ENCODE peak calls at places on chromosomes 12 and 14, in ten cellular contexts. One of them, this sample, is unnamed. For H3K27me3 and H3K36me3, the result is how much of the 10 kb centered on the place peaks cover.

GRCh38 chr14:65972346-65972745 is 513.8 kb upstream of the CCDC196 start:
- DNase-seq in right atrium auricular region: no peak
- DNase-seq in psoas muscle: no peak
- DNase-seq in kidney epithelial cell: no peak
- DNase-seq in suprapubic skin: no peak
- DNase-seq in uterus: no peak
- DNase-seq in stomach: no peak
- DNase-seq in lower lobe of right lung: no peak
- DNase-seq in CD8-positive, alpha-beta memory T cell: no peak
- DNase-seq in GM23338: no peak
- DNase-seq in this sample: no peak

GRCh38 chr12:97276198-97276580 is 186.4 kb upstream of the RMST start:
- DNase-seq in psoas muscle: no peak
- DNase-seq in CD8-positive, alpha-beta memory T cell: no peak
- DNase-seq in GM23338: peak
- DNase-seq in stomach: no peak
- DNase-seq in kidney epithelial cell: no peak
- DNase-seq in lower lobe of right lung: no peak
- DNase-seq in suprapubic skin: no peak
- DNase-seq in right atrium auricular region: no peak
- DNase-seq in uterus: no peak
- DNase-seq in this sample: peak

GRCh38 chr12:119177724-119178380 is 879 bp upstream of the HSPB8 start:
- DNase-seq in kidney epithelial cell: no peak
- DNase-seq in GM23338: no peak
- DNase-seq in uterus: no peak
- DNase-seq in lower lobe of right lung: no peak
- DNase-seq in CD8-positive, alpha-beta memory T cell: no peak
- DNase-seq in suprapubic skin: no peak
- DNase-seq in stomach: no peak
- DNase-seq in psoas muscle: no peak
- DNase-seq in right atrium auricular region: no peak
- DNase-seq in this sample: no peak

GRCh38 chr14:98200621-98201020 is 1071.4 kb downstream of the BCL11B start:
- DNase-seq in right atrium auricular region: no peak
- DNase-seq in CD8-positive, alpha-beta memory T cell: no peak
- DNase-seq in uterus: no peak
- DNase-seq in stomach: no peak
- DNase-seq in lower lobe of right lung: no peak
- DNase-seq in kidney epithelial cell: no peak
- DNase-seq in suprapubic skin: no peak
- DNase-seq in psoas muscle: no peak
- DNase-seq in GM23338: no peak
- DNase-seq in this sample: no peak

GRCh38 chr12:88816201-88816600 is 235.9 kb upstream of the KITLG start:
- DNase-seq in kidney epithelial cell: no peak
- DNase-seq in suprapubic skin: no peak
- DNase-seq in GM23338: no peak
- DNase-seq in psoas muscle: no peak
- DNase-seq in lower lobe of right lung: no peak
- DNase-seq in right atrium auricular region: no peak
- DNase-seq in uterus: no peak
- DNase-seq in stomach: no peak
- DNase-seq in CD8-positive, alpha-beta memory T cell: no peak
- DNase-seq in this sample: no peak

GRCh38 chr12:102885043-102885932 is 31.8 kb downstream of the PAH start:
- DNase-seq in lower lobe of right lung: no peak
- DNase-seq in GM23338: no peak
- DNase-seq in CD8-positive, alpha-beta memory T cell: no peak
- DNase-seq in suprapubic skin: no peak
- DNase-seq in uterus: no peak
- DNase-seq in right atrium auricular region: no peak
- DNase-seq in psoas muscle: no peak
- DNase-seq in kidney epithelial cell: no peak
- DNase-seq in stomach: no peak
- DNase-seq in this sample: no peak

GRCh38 chr12:12803186-12803585 is 10.0 kb upstream of the DDX47 start:
- DNase-seq in GM23338: peak
- DNase-seq in lower lobe of right lung: peak
- DNase-seq in CD8-positive, alpha-beta memory T cell: no peak
- DNase-seq in right atrium auricular region: peak
- DNase-seq in suprapubic skin: no peak
- DNase-seq in uterus: peak
- DNase-seq in psoas muscle: peak
- DNase-seq in kidney epithelial cell: peak
- DNase-seq in stomach: peak
- DNase-seq in this sample: no peak

GRCh38 chr12:64534672-64535199 is 75.6 kb upstream of the RASSF3 start:
- DNase-seq in psoas muscle: no peak
- DNase-seq in lower lobe of right lung: no peak
- DNase-seq in stomach: no peak
- DNase-seq in right atrium auricular region: no peak
- DNase-seq in kidney epithelial cell: no peak
- DNase-seq in GM23338: no peak
- DNase-seq in CD8-positive, alpha-beta memory T cell: no peak
- DNase-seq in uterus: no peak
- DNase-seq in suprapubic skin: no peak
- DNase-seq in this sample: no peak

GRCh38 chr14:90510208-90510607 is 113.4 kb downstream of the CALM1 start:
- DNase-seq in right atrium auricular region: peak
- DNase-seq in lower lobe of right lung: peak
- DNase-seq in suprapubic skin: no peak
- DNase-seq in uterus: no peak
- DNase-seq in GM23338: peak
- DNase-seq in CD8-positive, alpha-beta memory T cell: no peak
- DNase-seq in psoas muscle: no peak
- DNase-seq in kidney epithelial cell: no peak
- DNase-seq in stomach: peak
- DNase-seq in this sample: peak

GRCh38 chr12:64883264-64884163 is 59.1 kb downstream of the TBC1D30 start:
- DNase-seq in right atrium auricular region: no peak
- DNase-seq in uterus: no peak
- DNase-seq in lower lobe of right lung: no peak
- DNase-seq in psoas muscle: no peak
- DNase-seq in suprapubic skin: no peak
- DNase-seq in GM23338: peak
- DNase-seq in stomach: no peak
- DNase-seq in kidney epithelial cell: no peak
- DNase-seq in CD8-positive, alpha-beta memory T cell: no peak
- DNase-seq in this sample: peak

GRCh38 chr12:94263905-94264655 is 115.7 kb downstream of the PLXNC1 start:
- DNase-seq in kidney epithelial cell: no peak
- DNase-seq in right atrium auricular region: no peak
- DNase-seq in CD8-positive, alpha-beta memory T cell: no peak
- DNase-seq in suprapubic skin: peak
- DNase-seq in stomach: no peak
- DNase-seq in uterus: no peak
- DNase-seq in lower lobe of right lung: peak
- DNase-seq in psoas muscle: no peak
- DNase-seq in GM23338: peak
- DNase-seq in this sample: peak

GRCh38 chr12:116601524-116601923 is 42.3 kb downstream of the MAP1LC3B2 start:
- DNase-seq in GM23338: no peak
- DNase-seq in lower lobe of right lung: no peak
- DNase-seq in right atrium auricular region: no peak
- DNase-seq in stomach: no peak
- DNase-seq in CD8-positive, alpha-beta memory T cell: no peak
- DNase-seq in uterus: no peak
- DNase-seq in suprapubic skin: no peak
- DNase-seq in psoas muscle: no peak
- DNase-seq in kidney epithelial cell: no peak
- DNase-seq in this sample: no peak

GRCh38 chr12:57456145-57456700 is 1.1 kb downstream of the INHBE start:
- DNase-seq in kidney epithelial cell: no peak
- DNase-seq in CD8-positive, alpha-beta memory T cell: no peak
- DNase-seq in stomach: no peak
- DNase-seq in GM23338: peak
- DNase-seq in lower lobe of right lung: no peak
- DNase-seq in suprapubic skin: no peak
- DNase-seq in right atrium auricular region: no peak
- DNase-seq in uterus: no peak
- DNase-seq in psoas muscle: no peak
- DNase-seq in this sample: peak

GRCh38 chr14:22252591-22253178 is 336.3 kb downstream of the DAD1 start:
- DNase-seq in lower lobe of right lung: no peak
- DNase-seq in right atrium auricular region: no peak
- DNase-seq in uterus: no peak
- DNase-seq in CD8-positive, alpha-beta memory T cell: no peak
- DNase-seq in stomach: no peak
- DNase-seq in kidney epithelial cell: no peak
- DNase-seq in psoas muscle: no peak
- DNase-seq in suprapubic skin: no peak
- DNase-seq in GM23338: no peak
- DNase-seq in this sample: no peak
- H3K4me3 ChIP-seq in lower lobe of right lung: no peak
- H3K4me3 ChIP-seq in right atrium auricular region: no peak
- H3K4me3 ChIP-seq in uterus: no peak
- H3K4me3 ChIP-seq in CD8-positive, alpha-beta memory T cell: no peak
- H3K4me3 ChIP-seq in stomach: no peak
- H3K4me3 ChIP-seq in kidney epithelial cell: no peak
- H3K4me3 ChIP-seq in psoas muscle: no peak
- H3K4me3 ChIP-seq in suprapubic skin: no peak
- H3K4me3 ChIP-seq in GM23338: no peak
- H3K4me3 ChIP-seq in this sample: no peak

GRCh38 chr12:131350943-131351318 is 360.0 kb upstream of the SFSWAP start:
- DNase-seq in uterus: no peak
- DNase-seq in CD8-positive, alpha-beta memory T cell: no peak
- DNase-seq in GM23338: no peak
- DNase-seq in stomach: no peak
- DNase-seq in right atrium auricular region: no peak
- DNase-seq in lower lobe of right lung: no peak
- DNase-seq in psoas muscle: no peak
- DNase-seq in suprapubic skin: no peak
- DNase-seq in kidney epithelial cell: no peak
- DNase-seq in this sample: peak
- H3K27me3 ChIP-seq in uterus: under half
- H3K27me3 ChIP-seq in CD8-positive, alpha-beta memory T cell: under half
- H3K27me3 ChIP-seq in GM23338: under half
- H3K27me3 ChIP-seq in stomach: under half
- H3K27me3 ChIP-seq in right atrium auricular region: under half
- H3K27me3 ChIP-seq in lower lobe of right lung: under half
- H3K27me3 ChIP-seq in psoas muscle: under half
- H3K27me3 ChIP-seq in suprapubic skin: half or more
- H3K27me3 ChIP-seq in kidney epithelial cell: under half
- H3K27me3 ChIP-seq in this sample: under half

GRCh38 chr12:113316155-113316554 is 18.8 kb downstream of the SLC8B1 start:
- DNase-seq in CD8-positive, alpha-beta memory T cell: no peak
- DNase-seq in stomach: no peak
- DNase-seq in GM23338: no peak
- DNase-seq in suprapubic skin: no peak
- DNase-seq in uterus: no peak
- DNase-seq in lower lobe of right lung: no peak
- DNase-seq in right atrium auricular region: no peak
- DNase-seq in kidney epithelial cell: no peak
- DNase-seq in psoas muscle: no peak
- DNase-seq in this sample: no peak

GRCh38 chr12:113310489-113310888 is 24.4 kb downstream of the SLC8B1 start:
- DNase-seq in GM23338: peak
- DNase-seq in kidney epithelial cell: no peak
- DNase-seq in suprapubic skin: no peak
- DNase-seq in CD8-positive, alpha-beta memory T cell: no peak
- DNase-seq in uterus: no peak
- DNase-seq in right atrium auricular region: no peak
- DNase-seq in lower lobe of right lung: no peak
- DNase-seq in stomach: no peak
- DNase-seq in psoas muscle: no peak
- DNase-seq in this sample: peak

GRCh38 chr12:113315358-113315757 is 19.6 kb downstream of the SLC8B1 start:
- DNase-seq in CD8-positive, alpha-beta memory T cell: no peak
- DNase-seq in suprapubic skin: no peak
- DNase-seq in GM23338: no peak
- DNase-seq in stomach: no peak
- DNase-seq in uterus: no peak
- DNase-seq in psoas muscle: no peak
- DNase-seq in lower lobe of right lung: no peak
- DNase-seq in right atrium auricular region: no peak
- DNase-seq in kidney epithelial cell: no peak
- DNase-seq in this sample: no peak

GRCh38 chr12:113317122-113317521 is 17.8 kb downstream of the SLC8B1 start:
- DNase-seq in uterus: no peak
- DNase-seq in psoas muscle: no peak
- DNase-seq in kidney epithelial cell: no peak
- DNase-seq in suprapubic skin: no peak
- DNase-seq in lower lobe of right lung: no peak
- DNase-seq in right atrium auricular region: no peak
- DNase-seq in CD8-positive, alpha-beta memory T cell: no peak
- DNase-seq in GM23338: no peak
- DNase-seq in stomach: no peak
- DNase-seq in this sample: no peak

DNA sequence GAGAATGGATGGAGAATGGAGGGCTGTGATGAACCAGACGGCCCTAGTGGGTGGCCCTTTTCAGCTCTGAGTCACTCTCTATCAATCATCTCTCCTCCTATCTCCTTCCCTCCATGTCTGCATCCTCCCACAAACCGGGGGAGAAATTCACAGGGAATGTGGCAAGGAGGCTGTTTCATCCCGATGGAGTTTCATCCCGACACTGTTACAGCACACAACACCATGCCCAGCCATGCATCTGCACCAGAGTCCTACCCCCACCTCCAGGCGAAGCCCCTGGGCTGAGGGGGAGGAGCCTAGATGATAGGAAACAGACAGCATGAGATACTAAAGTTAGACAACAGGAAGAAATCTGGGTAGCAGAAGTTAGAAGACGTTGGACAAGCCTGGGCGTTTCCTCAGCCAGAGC is 20.8 kb downstream of the SLC8B1 start:
- DNase-seq in suprapubic skin: no peak
- DNase-seq in CD8-positive, alpha-beta memory T cell: no peak
- DNase-seq in lower lobe of right lung: no peak
- DNase-seq in kidney epithelial cell: peak
- DNase-seq in uterus: no peak
- DNase-seq in GM23338: no peak
- DNase-seq in stomach: no peak
- DNase-seq in right atrium auricular region: no peak
- DNase-seq in psoas muscle: no peak
- DNase-seq in this sample: no peak
- H3K36me3 ChIP-seq in suprapubic skin: half or more
- H3K36me3 ChIP-seq in CD8-positive, alpha-beta memory T cell: under half
- H3K36me3 ChIP-seq in lower lobe of right lung: half or more
- H3K36me3 ChIP-seq in kidney epithelial cell: under half
- H3K36me3 ChIP-seq in uterus: under half
- H3K36me3 ChIP-seq in GM23338: under half
- H3K36me3 ChIP-seq in stomach: under half
- H3K36me3 ChIP-seq in right atrium auricular region: under half
- H3K36me3 ChIP-seq in psoas muscle: under half
- H3K36me3 ChIP-seq in this sample: under half

GRCh38 chr14:33972522-33973162 is 21.8 kb upstream of the EGLN3 start:
- DNase-seq in GM23338: no peak
- DNase-seq in psoas muscle: no peak
- DNase-seq in suprapubic skin: no peak
- DNase-seq in uterus: no peak
- DNase-seq in CD8-positive, alpha-beta memory T cell: no peak
- DNase-seq in right atrium auricular region: no peak
- DNase-seq in lower lobe of right lung: no peak
- DNase-seq in stomach: no peak
- DNase-seq in kidney epithelial cell: no peak
- DNase-seq in this sample: peak
- H3K4me3 ChIP-seq in GM23338: no peak
- H3K4me3 ChIP-seq in psoas muscle: no peak
- H3K4me3 ChIP-seq in suprapubic skin: no peak
- H3K4me3 ChIP-seq in uterus: no peak
- H3K4me3 ChIP-seq in CD8-positive, alpha-beta memory T cell: no peak
- H3K4me3 ChIP-seq in right atrium auricular region: no peak
- H3K4me3 ChIP-seq in lower lobe of right lung: no peak
- H3K4me3 ChIP-seq in stomach: no peak
- H3K4me3 ChIP-seq in kidney epithelial cell: no peak
- H3K4me3 ChIP-seq in this sample: no peak

This sample was measured in H7.